ENCODE peak calls at places on chromosomes 12 and 14, in eight cellular contexts. I, Q, H, S, X, T, U and O are unnamed samples.

GRCh38 chr14:84961637-84962036 is 568.3 kb upstream of the FLRT2 start:
- DNase-seq in U (no peak), X (no peak), S (no peak), I (no peak), Q (no peak), H (no peak), T (no peak), O (no peak)

GRCh38 chr12:53657041-53657440 is 18.8 kb downstream of the ATP5MC2 start:
- DNase-seq in S (no peak), X (no peak), I (no peak), H (no peak), Q (no peak), U (no peak), T (no peak), O (no peak)

GRCh38 chr14:104545151-104545931 is 34.2 kb upstream of the C14orf180 start:
- DNase-seq in X (no peak), H (peak; percentile 76), U (no peak), S (no peak), T (no peak), Q (no peak), I (no peak), O (no peak)

GRCh38 chr12:43847427-43847826 is 11.5 kb downstream of the TMEM117 start:
- DNase-seq in H (no peak), Q (no peak), T (no peak), S (peak; percentile 34), X (no peak), U (peak; percentile 77), I (peak; percentile 22), O (no peak)

GRCh38 chr14:52950898-52951729 is at the start of gene FERMT2:
- DNase-seq in Q (peak; percentile 88), S (peak; percentile 72), H (peak; percentile 96), U (peak; percentile 68), X (peak; percentile 95), I (peak; percentile 89), T (peak; percentile 90), O (peak; percentile 77)

GRCh38 chr12:66092559-66093269 is 37.8 kb downstream of the LLPH start:
- DNase-seq in X (no peak), T (no peak), S (no peak), I (peak; percentile 44), U (no peak), Q (no peak), H (no peak), O (no peak)

GRCh38 chr12:43789941-43790340 is 16.2 kb downstream of the TWF1 start:
- DNase-seq in S (no peak), I (peak; percentile 27), Q (no peak), H (no peak), T (no peak), U (peak; percentile 39), X (peak; percentile 20), O (peak; percentile 59)

GRCh38 chr14:91380610-91381371 is 36.8 kb downstream of the CCDC88C start:
- DNase-seq in X (no peak), T (no peak), Q (no peak), U (peak; percentile 50), H (no peak), I (peak; percentile 85), S (peak; percentile 68), O (no peak)

GRCh38 chr14:104690266-104690711 is 871 bp downstream of the INF2 start:
- DNase-seq in H (no peak), X (no peak), I (no peak), U (no peak), Q (no peak), S (no peak), T (no peak), O (no peak)

GRCh38 chr12:123389560-123390351 is 5.8 kb downstream of the KMT5A start:
- DNase-seq in T (peak; percentile 58), U (no peak), Q (peak; percentile 34), I (no peak), S (no peak), H (peak; percentile 87), X (peak; percentile 44), O (no peak)

GRCh38 chr14:68637106-68638021 is 155.5 kb downstream of the ZFP36L1 start:
- DNase-seq in X (no peak), I (peak; percentile 90), T (no peak), S (peak; percentile 45), H (no peak), Q (peak; percentile 2), U (peak; percentile 57), O (no peak)

GRCh38 chr12:82504411-82504810 is 146.1 kb downstream of the METTL25 start:
- DNase-seq in Q (no peak), I (peak; percentile 13), X (no peak), T (no peak), U (no peak), H (no peak), S (no peak), O (no peak)

GRCh38 chr12:12008931-12009611 is 61.7 kb upstream of the BCL2L14 start:
- DNase-seq in S (peak; percentile 43), X (no peak), U (peak; percentile 81), H (no peak), T (no peak), I (peak; percentile 33), Q (no peak), O (no peak)

GRCh38 chr12:613996-614726 is 49.1 kb downstream of the NINJ2 start:
- DNase-seq in U (no peak), T (no peak), Q (no peak), X (peak; percentile 50), S (no peak), H (no peak), I (peak; percentile 26), O (no peak)
- TF ChIP-seq CTCF in U (no peak), T (peak; percentile 4), Q (peak; percentile 39), X (peak; percentile 40), S (peak; percentile 54), H (no peak), I (peak; percentile 5), O (no peak)

DNA sequence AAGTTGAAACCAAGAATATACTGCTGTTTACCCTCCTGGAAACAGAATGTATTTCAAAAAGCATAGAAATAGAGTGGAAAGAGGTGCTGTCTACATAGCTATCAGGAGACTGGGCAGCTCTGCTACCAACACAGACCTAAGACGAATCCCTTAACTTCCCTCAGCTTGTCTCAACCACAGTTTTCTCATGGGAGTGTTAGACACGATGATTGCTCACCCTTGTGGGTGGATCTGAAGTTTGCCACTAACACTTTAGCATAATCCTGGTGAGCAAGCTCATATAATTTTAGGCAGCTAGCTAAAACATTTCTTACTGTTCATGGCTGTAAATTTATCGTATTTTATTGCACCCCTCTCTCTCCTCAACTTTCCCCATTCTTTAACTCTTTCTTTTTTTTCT is 38.5 kb downstream of the C12orf75 start:
- DNase-seq in U (peak; percentile 73), I (peak; percentile 49), T (no peak), H (no peak), X (no peak), Q (no peak), S (peak; percentile 42), O (peak; percentile 54)
- TF ChIP-seq CTCF in U (peak; percentile 21), I (peak; percentile 11), T (no peak), H (no peak), X (no peak), Q (no peak), S (peak; percentile 38), O (peak; percentile 37)

GRCh38 chr12:30794020-30794419 is 39.3 kb upstream of the CAPRIN2 start:
- DNase-seq in I (no peak), Q (no peak), S (no peak), X (no peak), U (no peak), T (no peak), H (no peak), O (no peak)

GRCh38 chr12:30795660-30796507 is 41.1 kb upstream of the CAPRIN2 start:
- DNase-seq in H (peak; percentile 88), S (peak; percentile 92), T (peak; percentile 51), U (peak; percentile 77), I (peak; percentile 87), Q (peak; percentile 71), X (peak; percentile 57), O (no peak)

GRCh38 chr12:30794591-30795409 is 40.0 kb upstream of the CAPRIN2 start:
- DNase-seq in U (peak; percentile 96), H (no peak), Q (no peak), X (no peak), T (no peak), I (peak; percentile 97), S (peak; percentile 95), O (no peak)

GRCh38 chr12:30796508-30796780 is 41.7 kb upstream of the CAPRIN2 start:
- DNase-seq in U (peak; percentile 70), T (peak; percentile 26), H (no peak), S (peak; percentile 51), X (peak; percentile 22), Q (no peak), I (peak; percentile 66), O (peak; percentile 54)

GRCh38 chr12:30795410-30795659 is 40.6 kb upstream of the CAPRIN2 start:
- DNase-seq in H (no peak), T (no peak), S (peak; percentile 80), I (no peak), U (no peak), X (no peak), Q (no peak), O (no peak)
- TF ChIP-seq CTCF in H (no peak), T (no peak), S (peak; percentile 13), I (no peak), U (no peak), X (no peak), Q (no peak), O (no peak)

GRCh38 chr12:106953352-106954260 is 2.1 kb upstream of the TMEM263 start:
- DNase-seq in H (no peak), S (peak; percentile 15), T (no peak), X (no peak), Q (no peak), U (peak; percentile 26), I (no peak), O (no peak)

GRCh38 chr12:106954462-106955376 is 988 bp upstream of the TMEM263 start:
- DNase-seq in S (no peak), T (peak; percentile 40), Q (peak; percentile 11), I (peak; percentile 24), U (no peak), X (peak; percentile 36), H (peak; percentile 82), O (no peak)

GRCh38 chr12:106957617-106958016 is 1.9 kb downstream of the TMEM263 start:
- DNase-seq in I (no peak), U (no peak), X (no peak), Q (no peak), S (no peak), H (no peak), T (no peak), O (no peak)

GRCh38 chr12:106955377-106956047 is at the start of gene TMEM263:
- DNase-seq in Q (peak; percentile 95), U (peak; percentile 87), I (peak; percentile 98), S (peak; percentile 87), T (peak; percentile 89), X (peak; percentile 98), H (peak; percentile 99), O (peak; percentile 95)

DNA sequence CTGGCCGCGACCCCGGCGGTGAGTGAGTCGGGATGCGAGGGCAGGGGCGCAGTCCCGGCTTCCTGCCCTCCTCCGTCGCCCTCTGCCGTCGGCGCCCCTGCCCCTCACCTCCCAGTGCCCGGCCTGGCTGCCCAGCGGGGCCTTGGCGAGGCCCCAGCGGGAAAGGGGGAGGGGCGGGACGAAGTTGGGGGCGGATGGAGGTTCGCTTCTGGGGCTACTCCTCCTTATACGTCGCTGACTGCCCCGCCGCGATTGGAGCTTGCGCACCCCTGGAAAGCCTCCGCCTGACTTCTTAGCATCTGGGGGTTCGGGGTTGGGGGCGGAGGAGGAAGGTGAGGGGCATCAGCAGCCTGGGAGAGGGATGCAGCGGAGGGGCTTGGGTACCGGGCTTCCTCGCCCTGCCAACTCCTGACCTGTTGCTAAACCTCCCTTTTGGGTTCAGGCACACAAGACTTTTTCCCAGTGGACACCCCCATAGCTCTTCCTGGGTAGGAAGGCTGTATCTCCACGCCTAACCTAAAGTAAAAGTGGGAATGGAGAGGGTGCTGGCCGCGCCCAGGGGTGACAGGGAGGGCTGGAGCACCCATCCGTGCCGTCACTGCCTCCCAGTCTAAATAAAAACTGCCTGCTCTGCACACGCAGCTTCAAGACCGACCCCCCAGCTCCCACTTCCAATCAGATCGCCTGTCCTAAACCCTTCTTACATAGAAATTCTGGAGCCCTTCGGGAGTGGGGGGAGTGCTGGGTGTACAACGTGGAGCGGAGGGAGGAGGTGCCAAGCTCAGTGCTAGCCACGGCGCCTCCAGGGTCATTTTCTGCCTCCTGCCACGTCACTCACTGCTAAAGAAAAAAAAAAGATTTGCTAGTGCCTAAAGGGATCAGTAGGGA is 585 bp downstream of the TMEM263 start:
- DNase-seq in X (peak; percentile 77), H (peak; percentile 90), Q (peak; percentile 30), S (peak; percentile 88), U (peak; percentile 90), I (peak; percentile 93), T (peak; percentile 69), O (peak; percentile 76)
- TF ChIP-seq CTCF in X (peak; percentile 16), H (no peak), Q (no peak), S (peak; percentile 9), U (no peak), I (no peak), T (peak; percentile 37), O (peak; percentile 3)